ENCODE peak calls at places on chromosome 16, in six cellular contexts. One of them, this sample, is unnamed.

GRCh38 chr16:85878875-85879274 is 20.1 kb upstream of the IRF8 start:
- DNase-seq in mesenchymal stem cell: peak; percentile 66
- DNase-seq in H9: peak; percentile 28
- DNase-seq in IMR-90: peak; percentile 71
- DNase-seq in neuronal stem cell: no peak
- DNase-seq in trophoblast cell: peak; percentile 93
- DNase-seq in this sample: peak; percentile 60

GRCh38 chr16:16974192-16974591 is 496.6 kb downstream of the XYLT1 start:
- DNase-seq in mesenchymal stem cell: no peak
- DNase-seq in IMR-90: no peak
- DNase-seq in trophoblast cell: no peak
- DNase-seq in neuronal stem cell: no peak
- DNase-seq in H9: no peak
- DNase-seq in this sample: peak; percentile 57

GRCh38 chr16:4696905-4697866 is 3.8 kb downstream of the NUDT16L1 start:
- DNase-seq in H9: no peak
- DNase-seq in neuronal stem cell: no peak
- DNase-seq in trophoblast cell: no peak
- DNase-seq in IMR-90: no peak
- DNase-seq in mesenchymal stem cell: no peak
- DNase-seq in this sample: no peak

GRCh38 chr16:57316390-57317017 is 32.0 kb upstream of the PLLP start:
- DNase-seq in neuronal stem cell: no peak
- DNase-seq in IMR-90: peak; percentile 89
- DNase-seq in H9: no peak
- DNase-seq in trophoblast cell: peak; percentile 40
- DNase-seq in mesenchymal stem cell: peak; percentile 97
- DNase-seq in this sample: peak; percentile 65

GRCh38 chr16:50548659-50549560 is 714 bp downstream of the NKD1 start:
- DNase-seq in mesenchymal stem cell: peak; percentile 6
- DNase-seq in IMR-90: no peak
- DNase-seq in trophoblast cell: no peak
- DNase-seq in H9: no peak
- DNase-seq in neuronal stem cell: peak; percentile 39
- DNase-seq in this sample: no peak

GRCh38 chr16:24670623-24671454 is 58.6 kb upstream of the TNRC6A start:
- DNase-seq in IMR-90: peak; percentile 92
- DNase-seq in neuronal stem cell: peak; percentile 55
- DNase-seq in mesenchymal stem cell: peak; percentile 96
- DNase-seq in trophoblast cell: peak; percentile 73
- DNase-seq in H9: peak; percentile 62
- DNase-seq in this sample: peak; percentile 84

GRCh38 chr16:10606607-10607006 is 26.2 kb upstream of the EMP2 start:
- DNase-seq in mesenchymal stem cell: no peak
- DNase-seq in IMR-90: no peak
- DNase-seq in neuronal stem cell: no peak
- DNase-seq in H9: no peak
- DNase-seq in trophoblast cell: no peak
- DNase-seq in this sample: no peak

GRCh38 chr16:83888672-83889044 is 10.3 kb upstream of the MLYCD start:
- DNase-seq in IMR-90: no peak
- DNase-seq in mesenchymal stem cell: no peak
- DNase-seq in neuronal stem cell: no peak
- DNase-seq in trophoblast cell: no peak
- DNase-seq in H9: no peak
- DNase-seq in this sample: peak; percentile 98

GRCh38 chr16:51224317-51224716 is 73.2 kb upstream of the SALL1 start:
- DNase-seq in trophoblast cell: no peak
- DNase-seq in neuronal stem cell: no peak
- DNase-seq in H9: no peak
- DNase-seq in IMR-90: no peak
- DNase-seq in mesenchymal stem cell: no peak
- DNase-seq in this sample: no peak

GRCh38 chr16:87821346-87822001 is 47.8 kb downstream of the SLC7A5 start:
- DNase-seq in mesenchymal stem cell: no peak
- DNase-seq in trophoblast cell: no peak
- DNase-seq in neuronal stem cell: no peak
- DNase-seq in H9: no peak
- DNase-seq in IMR-90: no peak
- DNase-seq in this sample: no peak

GRCh38 chr16:51870460-51870859 is 676.5 kb downstream of the TOX3 start:
- DNase-seq in trophoblast cell: no peak
- DNase-seq in IMR-90: no peak
- DNase-seq in mesenchymal stem cell: no peak
- DNase-seq in neuronal stem cell: no peak
- DNase-seq in H9: no peak
- DNase-seq in this sample: no peak

GRCh38 chr16:25155553-25156460 is 44.3 kb downstream of the LCMT1 start:
- DNase-seq in trophoblast cell: no peak
- DNase-seq in IMR-90: peak; percentile 34
- DNase-seq in mesenchymal stem cell: peak; percentile 28
- DNase-seq in H9: no peak
- DNase-seq in neuronal stem cell: no peak
- DNase-seq in this sample: no peak

GRCh38 chr16:28317040-28317880 is 24.9 kb downstream of the SBK1 start:
- DNase-seq in mesenchymal stem cell: peak; percentile 61
- DNase-seq in trophoblast cell: peak; percentile 73
- DNase-seq in neuronal stem cell: peak; percentile 59
- DNase-seq in IMR-90: peak; percentile 34
- DNase-seq in H9: peak; percentile 76
- DNase-seq in this sample: peak; percentile 71

GRCh38 chr16:49739381-49739780 is 116.5 kb downstream of the ZNF423 start:
- DNase-seq in neuronal stem cell: no peak
- DNase-seq in mesenchymal stem cell: no peak
- DNase-seq in IMR-90: no peak
- DNase-seq in H9: peak; percentile 76
- DNase-seq in trophoblast cell: peak; percentile 25
- DNase-seq in this sample: peak; percentile 85

GRCh38 chr16:66961065-66961744 is at the start of gene CES3:
- DNase-seq in mesenchymal stem cell: peak; percentile 74
- DNase-seq in IMR-90: peak; percentile 58
- DNase-seq in H9: peak; percentile 93
- DNase-seq in neuronal stem cell: peak; percentile 61
- DNase-seq in trophoblast cell: peak; percentile 71
- DNase-seq in this sample: peak; percentile 94

GRCh38 chr16:88719933-88720296 is 13.6 kb downstream of the CTU2 start:
- DNase-seq in IMR-90: no peak
- DNase-seq in mesenchymal stem cell: no peak
- DNase-seq in trophoblast cell: no peak
- DNase-seq in H9: no peak
- DNase-seq in neuronal stem cell: no peak
- DNase-seq in this sample: no peak

GRCh38 chr16:74431516-74431915 is 10.2 kb upstream of the CLEC18B start:
- DNase-seq in neuronal stem cell: no peak
- DNase-seq in mesenchymal stem cell: no peak
- DNase-seq in trophoblast cell: no peak
- DNase-seq in IMR-90: no peak
- DNase-seq in H9: peak; percentile 36
- DNase-seq in this sample: no peak

GRCh38 chr16:31696968-31697743 is 169.5 kb downstream of the AHSP start:
- DNase-seq in H9: no peak
- DNase-seq in trophoblast cell: peak; percentile 61
- DNase-seq in neuronal stem cell: no peak
- DNase-seq in IMR-90: peak; percentile 53
- DNase-seq in mesenchymal stem cell: peak; percentile 41
- DNase-seq in this sample: peak; percentile 50

GRCh38 chr16:87002717-87003413 is 314.3 kb downstream of the C16orf95 start:
- DNase-seq in trophoblast cell: no peak
- DNase-seq in neuronal stem cell: no peak
- DNase-seq in mesenchymal stem cell: peak; percentile 44
- DNase-seq in H9: peak; percentile 4
- DNase-seq in IMR-90: peak; percentile 70
- DNase-seq in this sample: no peak

GRCh38 chr16:69064164-69064563 is 41.3 kb upstream of the HAS3 start:
- DNase-seq in trophoblast cell: peak; percentile 99
- DNase-seq in H9: no peak
- DNase-seq in mesenchymal stem cell: no peak
- DNase-seq in IMR-90: peak; percentile 36
- DNase-seq in neuronal stem cell: no peak
- DNase-seq in this sample: peak; percentile 53

GRCh38 chr16:12406840-12407690 is 396.6 kb downstream of the CPPED1 start:
- DNase-seq in neuronal stem cell: no peak
- DNase-seq in mesenchymal stem cell: peak; percentile 48
- DNase-seq in H9: no peak
- DNase-seq in IMR-90: peak; percentile 46
- DNase-seq in trophoblast cell: no peak
- DNase-seq in this sample: no peak

GRCh38 chr16:25692307-25692706 is 548 bp downstream of the HS3ST4 start:
- DNase-seq in neuronal stem cell: no peak
- DNase-seq in mesenchymal stem cell: no peak
- DNase-seq in trophoblast cell: peak; percentile 30
- DNase-seq in IMR-90: no peak
- DNase-seq in H9: no peak
- DNase-seq in this sample: peak; percentile 33

GRCh38 chr16:27787661-27788060 is 237.7 kb downstream of the KATNIP start:
- DNase-seq in IMR-90: no peak
- DNase-seq in neuronal stem cell: no peak
- DNase-seq in mesenchymal stem cell: no peak
- DNase-seq in H9: no peak
- DNase-seq in trophoblast cell: no peak
- DNase-seq in this sample: no peak

GRCh38 chr16:53952215-53953208 is 248.6 kb downstream of the FTO start:
- DNase-seq in mesenchymal stem cell: peak; percentile 66
- DNase-seq in neuronal stem cell: no peak
- DNase-seq in H9: no peak
- DNase-seq in trophoblast cell: peak; percentile 11
- DNase-seq in IMR-90: peak; percentile 52
- DNase-seq in this sample: no peak

GRCh38 chr16:26709175-26709574 is 357.6 kb upstream of the C16orf82 start:
- DNase-seq in IMR-90: no peak
- DNase-seq in trophoblast cell: no peak
- DNase-seq in H9: peak; percentile 42
- DNase-seq in neuronal stem cell: no peak
- DNase-seq in mesenchymal stem cell: no peak
- DNase-seq in this sample: peak; percentile 63

GRCh38 chr16:88783391-88784073 is 1.5 kb downstream of the PIEZO1 start:
- DNase-seq in neuronal stem cell: no peak
- DNase-seq in mesenchymal stem cell: peak; percentile 60
- DNase-seq in trophoblast cell: no peak
- DNase-seq in IMR-90: peak; percentile 33
- DNase-seq in H9: no peak
- DNase-seq in this sample: no peak

GRCh38 chr16:78633551-78633950 is 534.1 kb downstream of the WWOX start:
- DNase-seq in mesenchymal stem cell: peak; percentile 34
- DNase-seq in trophoblast cell: peak; percentile 71
- DNase-seq in IMR-90: no peak
- DNase-seq in neuronal stem cell: no peak
- DNase-seq in H9: no peak
- DNase-seq in this sample: no peak

GRCh38 chr16:46895399-46896313 is 11.5 kb downstream of the GPT2 start:
- DNase-seq in H9: no peak
- DNase-seq in trophoblast cell: peak; percentile 26
- DNase-seq in IMR-90: no peak
- DNase-seq in mesenchymal stem cell: no peak
- DNase-seq in neuronal stem cell: no peak
- DNase-seq in this sample: no peak
- H3K9ac ChIP-seq in H9: no peak overlapping the region
- H3K9ac ChIP-seq in trophoblast cell: no peak overlapping the region
- H3K9ac ChIP-seq in IMR-90: no peak overlapping the region
- H3K9ac ChIP-seq in mesenchymal stem cell: peak overlapping the region; percentile 1
- H3K9ac ChIP-seq in neuronal stem cell: no peak overlapping the region
- H3K9ac ChIP-seq in this sample: no peak overlapping the region

GRCh38 chr16:788399-789126 is at the start of gene CHTF18:
- DNase-seq in trophoblast cell: peak; percentile 94
- DNase-seq in mesenchymal stem cell: peak; percentile 87
- DNase-seq in IMR-90: peak; percentile 86
- DNase-seq in H9: peak; percentile 94
- DNase-seq in neuronal stem cell: peak; percentile 91
- DNase-seq in this sample: peak; percentile 95
- H3K4ac ChIP-seq in trophoblast cell: peak within 1 kb of the TSS; percentile 75
- H3K4ac ChIP-seq in mesenchymal stem cell: peak within 1 kb of the TSS; percentile 51
- H3K4ac ChIP-seq in IMR-90: peak within 1 kb of the TSS; percentile 61
- H3K4ac ChIP-seq in H9: no peak within 1 kb of the TSS
- H3K4ac ChIP-seq in neuronal stem cell: no peak within 1 kb of the TSS
- H3K4ac ChIP-seq in this sample: no peak within 1 kb of the TSS

GRCh38 chr16:19212059-19212458 is 44.0 kb downstream of the SYT17 start:
- DNase-seq in mesenchymal stem cell: no peak
- DNase-seq in H9: no peak
- DNase-seq in IMR-90: no peak
- DNase-seq in trophoblast cell: no peak
- DNase-seq in neuronal stem cell: no peak
- DNase-seq in this sample: no peak

GRCh38 chr16:19215705-19216104 is 47.7 kb downstream of the SYT17 start:
- DNase-seq in neuronal stem cell: no peak
- DNase-seq in IMR-90: no peak
- DNase-seq in H9: no peak
- DNase-seq in mesenchymal stem cell: no peak
- DNase-seq in trophoblast cell: no peak
- DNase-seq in this sample: no peak

GRCh38 chr16:19213885-19214284 is 45.8 kb downstream of the SYT17 start:
- DNase-seq in neuronal stem cell: no peak
- DNase-seq in IMR-90: no peak
- DNase-seq in mesenchymal stem cell: no peak
- DNase-seq in trophoblast cell: peak; percentile 6
- DNase-seq in H9: no peak
- DNase-seq in this sample: peak; percentile 55

GRCh38 chr16:19210968-19211367 is 42.9 kb downstream of the SYT17 start:
- DNase-seq in H9: no peak
- DNase-seq in IMR-90: no peak
- DNase-seq in mesenchymal stem cell: no peak
- DNase-seq in trophoblast cell: no peak
- DNase-seq in neuronal stem cell: no peak
- DNase-seq in this sample: no peak

GRCh38 chr16:19210175-19210924 is 42.3 kb downstream of the SYT17 start:
- DNase-seq in mesenchymal stem cell: peak; percentile 52
- DNase-seq in trophoblast cell: peak; percentile 43
- DNase-seq in H9: no peak
- DNase-seq in IMR-90: peak; percentile 63
- DNase-seq in neuronal stem cell: no peak
- DNase-seq in this sample: no peak
- H3K9ac ChIP-seq in mesenchymal stem cell: no peak overlapping the region
- H3K9ac ChIP-seq in trophoblast cell: no peak overlapping the region
- H3K9ac ChIP-seq in H9: no peak overlapping the region
- H3K9ac ChIP-seq in IMR-90: peak overlapping the region; percentile 25
- H3K9ac ChIP-seq in neuronal stem cell: no peak overlapping the region
- H3K9ac ChIP-seq in this sample: no peak overlapping the region

DNA sequence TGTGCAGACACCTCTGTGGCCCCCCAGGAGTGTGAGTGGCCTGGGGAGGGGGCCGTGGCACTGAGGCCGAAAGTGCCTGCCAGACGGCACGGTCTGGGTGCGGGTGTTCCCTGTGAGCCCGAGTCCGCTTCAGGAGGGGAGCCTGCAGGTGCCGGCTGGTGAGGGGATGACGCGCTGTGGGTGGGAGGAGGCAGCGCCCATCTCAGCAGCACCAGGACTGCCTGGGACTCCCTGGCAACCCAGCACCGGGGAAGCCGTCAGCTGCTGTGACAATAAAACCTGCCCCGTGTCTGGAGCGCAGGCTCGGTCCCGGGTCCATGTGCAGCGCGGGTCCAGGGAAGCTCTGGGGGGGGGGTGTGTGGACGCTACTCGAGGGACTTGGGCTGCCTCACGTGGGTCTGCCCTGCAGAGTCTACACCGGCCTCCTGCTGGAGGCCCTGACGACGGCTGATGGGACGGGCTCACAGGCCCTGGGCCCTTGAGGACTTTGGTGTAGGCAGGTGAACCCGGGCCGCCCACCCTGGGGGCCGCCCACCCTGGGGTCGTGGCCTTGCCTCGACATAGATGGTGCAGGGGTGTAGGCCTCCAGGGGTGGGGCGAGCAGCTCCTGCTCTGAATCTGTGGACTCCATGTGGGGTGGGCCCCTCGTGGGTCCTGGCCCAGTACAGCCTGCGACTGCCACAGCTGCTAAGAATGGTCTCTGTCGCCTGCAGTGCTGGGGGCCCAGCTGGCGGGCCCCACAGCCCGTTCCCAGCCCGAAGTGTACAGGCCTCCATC is 5.9 kb upstream of the RAB40C start:
- DNase-seq in mesenchymal stem cell: no peak
- DNase-seq in H9: no peak
- DNase-seq in neuronal stem cell: no peak
- DNase-seq in trophoblast cell: no peak
- DNase-seq in IMR-90: no peak
- DNase-seq in this sample: no peak
- H3K4ac ChIP-seq in mesenchymal stem cell: no peak overlapping the region
- H3K4ac ChIP-seq in H9: no peak overlapping the region
- H3K4ac ChIP-seq in neuronal stem cell: peak overlapping the region; percentile 84
- H3K4ac ChIP-seq in trophoblast cell: no peak overlapping the region
- H3K4ac ChIP-seq in IMR-90: no peak overlapping the region
- H3K4ac ChIP-seq in this sample: no peak overlapping the region

This sample was measured in mesendoderm.